ENCODE peak calls at places on chromosomes 16 and 17, in four cellular contexts. A is IMR-90, C is HFFc6, N is NCI-H1930. P is an unnamed sample.

GRCh38 chr16:24701521-24701951 is 27.9 kb upstream of the TNRC6A start:
- DNase-seq in N (no peak), C (peak), A (peak), P (peak)

GRCh38 chr16:52114414-52114813 is 432.5 kb downstream of the TOX3 start:
- DNase-seq in C (no peak), A (no peak), N (no peak), P (no peak)

GRCh38 chr17:77793888-77794235 is 164.6 kb upstream of the TNRC6C start:
- DNase-seq in N (no peak), A (no peak), C (no peak), P (no peak)

GRCh38 chr16:57562669-57563486 is 20.4 kb downstream of the ADGRG5 start:
- DNase-seq in C (no peak), A (no peak), N (no peak), P (peak)

GRCh38 chr16:65069766-65070165 is 52.1 kb downstream of the CDH11 start:
- DNase-seq in C (no peak), N (no peak), A (peak), P (no peak)

GRCh38 chr17:16922386-16923096 is 49.4 kb downstream of the TNFRSF13B start:
- DNase-seq in C (no peak), N (no peak), A (peak), P (no peak)

GRCh38 chr16:56625140-56625942 is at the start of gene MT1E:
- DNase-seq in A (peak), C (peak), N (no peak), P (peak)

GRCh38 chr17:79325707-79326106 is 251.1 kb downstream of the ENGASE start:
- DNase-seq in A (no peak), N (no peak), C (no peak), P (peak)

GRCh38 chr16:63938661-63939060 is 1183.2 kb downstream of the CDH11 start:
- DNase-seq in A (no peak), N (no peak), C (no peak), P (no peak)

GRCh38 chr17:77875881-77876509 is 82.5 kb upstream of the TNRC6C start:
- DNase-seq in N (no peak), C (peak), A (peak), P (no peak)

GRCh38 chr16:30567991-30568638 is 3.4 kb downstream of the ZNF688 start:
- DNase-seq in C (peak), A (peak), N (no peak), P (peak)

GRCh38 chr17:39164675-39165143 is 1.3 kb downstream of the ARL5C start:
- DNase-seq in A (peak), N (peak), C (peak), P (peak)

GRCh38 chr17:59357929-59358328 is 26.5 kb downstream of the YPEL2 start:
- DNase-seq in C (peak), A (peak), N (no peak), P (peak)

GRCh38 chr17:29836643-29837042 is 93.4 kb downstream of the SSH2 start:
- DNase-seq in C (peak), N (no peak), A (peak), P (no peak)

GRCh38 chr17:81428521-81428920 is 33.3 kb downstream of the BAHCC1 start:
- DNase-seq in N (no peak), C (no peak), A (no peak), P (no peak)

GRCh38 chr17:18958611-18959010 is 6.6 kb downstream of the SLC5A10 start:
- DNase-seq in A (no peak), C (no peak), N (no peak), P (no peak)

GRCh38 chr16:60675022-60675421 is 1361.2 kb downstream of the CDH8 start:
- DNase-seq in C (no peak), N (no peak), A (no peak), P (no peak)

GRCh38 chr17:61385869-61386245 is 13.8 kb upstream of the TBX2 start:
- DNase-seq in N (no peak), A (peak), C (no peak), P (no peak)

GRCh38 chr17:5832886-5833285 is 237.3 kb upstream of the WSCD1 start:
- DNase-seq in C (peak), N (peak), A (peak), P (no peak)